ENCODE peak calls at places on chromosomes 12 and 14, in four cellular contexts. Q, D, K and X are unnamed samples. For H3K4me1, the result is how much of the 10 kb centered on the place peaks cover.

GRCh38 chr14:50920482-50921225 is 23.6 kb downstream of the PYGL start:
- DNase-seq in K (no peak), D (peak), Q (no peak), X (no peak)

GRCh38 chr12:62656576-62657362 is 190.1 kb downstream of the MON2 start:
- DNase-seq in K (no peak), D (no peak), Q (no peak), X (no peak)

GRCh38 chr14:104036250-104036649 is 49.2 kb upstream of the ASPG start:
- DNase-seq in Q (no peak), K (no peak), D (no peak), X (no peak)

GRCh38 chr12:52054231-52054837 is 3.1 kb downstream of the NR4A1 start:
- DNase-seq in Q (no peak), K (no peak), D (no peak), X (no peak)

GRCh38 chr12:1932264-1932777 is 13.9 kb upstream of the CACNA2D4 start:
- DNase-seq in Q (peak), K (no peak), D (peak), X (no peak)

GRCh38 chr12:89709994-89710872 is 1.6 kb upstream of the ATP2B1 start:
- DNase-seq in D (no peak), K (peak), Q (peak), X (peak)

GRCh38 chr12:95648990-95649791 is 97.9 kb upstream of the USP44 start:
- DNase-seq in D (peak), Q (no peak), K (no peak), X (peak)

GRCh38 chr12:100268835-100269564 is 2.0 kb downstream of the SCYL2 start:
- DNase-seq in Q (no peak), K (no peak), D (peak), X (no peak)

GRCh38 chr12:117028254-117028653 is 71.0 kb downstream of the TESC start:
- DNase-seq in K (no peak), D (no peak), Q (no peak), X (no peak)

GRCh38 chr14:103081951-103082350 is 2.1 kb upstream of the LBHD2 start:
- DNase-seq in K (no peak), D (no peak), Q (no peak), X (no peak)

GRCh38 chr14:23530360-23531055 is 21.1 kb downstream of the ZFHX2 start:
- DNase-seq in D (no peak), Q (no peak), K (no peak), X (no peak)

GRCh38 chr12:77153706-77154105 is 88.3 kb upstream of the E2F7 start:
- DNase-seq in D (no peak), K (no peak), Q (no peak), X (no peak)

GRCh38 chr12:3076730-3077571 is at the start of gene TSPAN9:
- DNase-seq in K (peak), D (peak), Q (peak), X (peak)

GRCh38 chr12:45377815-45378214 is 161.9 kb downstream of the ANO6 start:
- DNase-seq in D (no peak), K (no peak), Q (no peak), X (no peak)

GRCh38 chr12:88144546-88145468 is 2.7 kb downstream of the TMTC3 start:
- DNase-seq in D (no peak), Q (no peak), K (no peak), X (no peak)

GRCh38 chr14:104876251-104876699 is 11.2 kb downstream of the CEP170B start:
- DNase-seq in D (no peak), K (peak), Q (peak), X (no peak)

GRCh38 chr12:47234576-47235141 is 154.9 kb upstream of the AMIGO2 start:
- DNase-seq in D (no peak), K (no peak), Q (no peak), X (no peak)
- TF ChIP-seq CTCF in D (no peak), K (no peak), Q (no peak), X (no peak)

GRCh38 chr12:65712264-65713004 is 111.8 kb upstream of the HMGA2 start:
- DNase-seq in Q (no peak), K (no peak), D (no peak), X (no peak)
- H3K4me3 ChIP-seq in Q (no peak), K (no peak), D (no peak), X (no peak)

GRCh38 chr14:21267431-21267845 is 1.8 kb downstream of the HNRNPC start:
- DNase-seq in D (no peak), K (no peak), Q (no peak), X (no peak)

GRCh38 chr14:21263284-21264024 is 5.8 kb downstream of the HNRNPC start:
- DNase-seq in Q (no peak), D (peak), K (no peak), X (no peak)

GRCh38 chr14:21261824-21262223 is 7.4 kb downstream of the HNRNPC start:
- DNase-seq in K (no peak), Q (no peak), D (no peak), X (no peak)

GRCh38 chr14:21262410-21262809 is 6.8 kb downstream of the HNRNPC start:
- DNase-seq in D (no peak), Q (peak), K (no peak), X (no peak)

DNA sequence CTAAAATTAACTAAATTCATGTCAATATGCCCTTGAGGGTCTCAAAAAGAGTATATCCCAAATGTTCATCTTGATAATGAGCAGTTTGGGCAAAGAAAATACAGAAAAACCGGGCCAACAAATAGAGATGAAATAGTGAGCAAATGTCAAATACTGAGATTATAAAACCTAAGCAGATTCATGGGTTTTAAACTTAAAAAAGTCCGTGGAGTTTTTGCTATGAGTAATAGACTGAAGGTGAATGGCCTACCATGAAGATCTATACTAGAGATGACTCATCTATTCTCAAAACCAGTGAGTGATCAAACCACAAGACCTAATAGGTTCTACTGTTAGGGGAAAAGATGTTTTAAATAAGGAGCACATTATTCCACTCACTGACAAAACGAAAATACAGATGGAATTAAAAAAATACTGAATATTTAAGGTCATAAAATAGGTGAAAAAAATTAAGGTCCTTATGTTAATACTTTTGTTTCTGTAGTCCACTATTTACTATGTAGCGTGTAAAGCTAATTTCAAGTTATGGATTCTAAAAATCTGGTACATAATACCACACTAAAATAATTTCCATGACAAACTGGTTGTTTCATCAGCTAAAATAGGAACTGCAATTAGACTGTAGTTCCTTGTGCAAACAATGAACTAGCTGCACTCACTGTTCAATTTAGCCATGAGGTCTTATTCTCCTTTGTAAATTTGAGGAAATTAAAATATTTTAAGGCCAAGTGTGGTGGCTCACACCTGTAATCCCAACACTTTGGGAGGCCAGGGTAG is 5.0 kb downstream of the HNRNPC start:
- DNase-seq in K (no peak), D (peak), Q (no peak), X (no peak)
- H3K4me1 ChIP-seq in K (half or more), D (under half), Q (half or more), X (under half)

GRCh38 chr12:67647547-67648305 is 819 bp upstream of the DYRK2 start:
- DNase-seq in K (peak), Q (peak), D (peak), X (peak)
- TF ChIP-seq CTCF in K (peak), Q (peak), D (peak), X (peak)

GRCh38 chr14:93034671-93034994 is 81.1 kb downstream of the ITPK1 start:
- DNase-seq in D (no peak), K (no peak), Q (no peak), X (no peak)
- H3K4me3 ChIP-seq in D (no peak), K (no peak), Q (no peak), X (no peak)

GRCh38 chr12:66113471-66113870 is 17.1 kb downstream of the LLPH start:
- DNase-seq in K (no peak), Q (no peak), D (no peak), X (no peak)
- H3K4me1 ChIP-seq in K (under half), Q (under half), D (under half), X (under half)